ENCODE peak calls at places on chromosome 19, in ten cellular contexts. T is lower leg skin; G is cortex of kidney; A is CD8-positive, alpha-beta memory T cell; U is hepatic stellate cell; J is transverse colon; S is progenitor cell of endocrine pancreas; M is stimulated activated CD8-positive, alpha-beta memory T cell treated with anti-CD3 and anti-CD28 coated beads, Interleukin-7, amount 100 ng/mL, for 48 hours; R is RPMI7951; L is HAP-1. D is an unnamed sample.

GRCh38 chr19:49862411-49863253 is 4.7 kb downstream of the PNKP start:
- DNase-seq in T (no peak), G (no peak), A (no peak), U (no peak), J (no peak), S (no peak), M (no peak), R (no peak), L (no peak), D (no peak)

GRCh38 chr19:35095667-35096368 is 19.8 kb upstream of the FXYD3 start:
- DNase-seq in T (no peak), G (no peak), A (no peak), U (no peak), J (no peak), S (no peak), M (no peak), R (no peak), L (no peak), D (no peak)

GRCh38 chr19:48896191-48896720 is 2.3 kb downstream of the TULP2 start:
- DNase-seq in T (peak; percentile 46), G (no peak), A (peak; percentile 63), U (no peak), J (peak; percentile 43), S (no peak), M (peak; percentile 48), R (peak; percentile 42), L (no peak), D (no peak)

GRCh38 chr19:49335071-49335783 is at the start of gene CD37:
- DNase-seq in T (no peak), G (no peak), A (peak; percentile 73), U (no peak), J (peak; percentile 37), S (no peak), M (peak; percentile 25), R (no peak), L (no peak), D (no peak)

GRCh38 chr19:45862271-45862563 is 730 bp downstream of the SYMPK start:
- DNase-seq in T (no peak), G (no peak), A (no peak), U (no peak), J (peak; percentile 66), S (no peak), M (no peak), R (no peak), L (no peak), D (no peak)

GRCh38 chr19:3363841-3364500 is 2.4 kb upstream of the NFIC start:
- DNase-seq in T (no peak), G (no peak), A (no peak), U (no peak), J (no peak), S (no peak), M (no peak), R (no peak), L (no peak), D (no peak)

GRCh38 chr19:17266975-17267788 is at the start of gene BABAM1:
- DNase-seq in T (peak; percentile 98), G (no peak), A (peak; percentile 96), U (peak; percentile 100), J (peak; percentile 97), S (peak; percentile 87), M (peak; percentile 97), R (peak; percentile 99), L (peak; percentile 100), D (peak; percentile 98)

GRCh38 chr19:51687791-51688664 is 5.1 kb upstream of the SPACA6 start:
- DNase-seq in T (no peak), G (no peak), A (no peak), U (peak; percentile 70), J (peak; percentile 48), S (no peak), M (no peak), R (peak; percentile 93), L (peak; percentile 28), D (peak; percentile 70)

GRCh38 chr19:28024920-28025319 is 1188.0 kb downstream of the UQCRFS1 start:
- DNase-seq in T (no peak), G (no peak), A (no peak), U (no peak), J (no peak), S (no peak), M (no peak), R (no peak), L (no peak), D (no peak)

GRCh38 chr19:33845498-33845897 is 48.8 kb downstream of the KCTD15 start:
- DNase-seq in T (no peak), G (no peak), A (no peak), U (no peak), J (no peak), S (no peak), M (no peak), R (no peak), L (no peak), D (no peak)

GRCh38 chr19:10293637-10294367 is 4.0 kb downstream of the ICAM5 start:
- DNase-seq in T (no peak), G (no peak), A (no peak), U (no peak), J (no peak), S (no peak), M (no peak), R (no peak), L (no peak), D (no peak)

GRCh38 chr19:42683917-42684513 is 56.3 kb downstream of the PSG3 start:
- DNase-seq in T (no peak), G (no peak), A (no peak), U (peak; percentile 17), J (no peak), S (no peak), M (no peak), R (peak; percentile 46), L (no peak), D (peak; percentile 18)

GRCh38 chr19:57664269-57665127 is 4.2 kb upstream of the ZSCAN4 start:
- DNase-seq in T (no peak), G (no peak), A (no peak), U (peak; percentile 49), J (peak; percentile 48), S (peak; percentile 46), M (no peak), R (peak; percentile 82), L (peak; percentile 14), D (peak; percentile 56)

GRCh38 chr19:52094526-52094925 is 1.0 kb downstream of the ZNF841 start:
- DNase-seq in T (no peak), G (no peak), A (no peak), U (no peak), J (no peak), S (no peak), M (no peak), R (no peak), L (no peak), D (peak; percentile 4)

D was measured in Daoy.